ENCODE peak calls at places on chromosomes 12 and 14, in nine cellular contexts. E is lower leg skin, J is GM10248, A is choroid plexus epithelial cell, F is neural progenitor cell, Y is fibroblast of mammary gland, L is tibial artery, Z is AG09319, T is body of pancreas. C is an unnamed sample.

GRCh38 chr14:95666450-95666849 is 19.8 kb upstream of the TCL1B start:
- DNase-seq in F (no peak), J (no peak), L (no peak), Y (no peak), T (no peak), A (no peak), Z (no peak), E (no peak), C (no peak)

GRCh38 chr12:112937741-112938719 is at the start of gene OAS3:
- DNase-seq in Z (peak; percentile 66), L (peak; percentile 90), E (peak; percentile 85), A (peak; percentile 81), Y (peak; percentile 76), T (peak; percentile 92), J (peak; percentile 69), F (peak; percentile 49), C (peak; percentile 85)

GRCh38 chr12:123942277-123942653 is 30.4 kb downstream of the CCDC92 start:
- DNase-seq in J (no peak), E (no peak), Z (peak; percentile 46), A (peak; percentile 80), F (no peak), L (no peak), T (no peak), Y (peak; percentile 95), C (no peak)

GRCh38 chr12:122730215-122731014 is at the start of gene HCAR1:
- DNase-seq in J (no peak), L (peak; percentile 57), T (no peak), Z (no peak), Y (peak; percentile 40), E (no peak), A (peak; percentile 63), F (peak; percentile 10), C (peak; percentile 48)

GRCh38 chr12:45701296-45701695 is 28.2 kb upstream of the ARID2 start:
- DNase-seq in T (no peak), L (no peak), J (no peak), A (no peak), Y (no peak), F (no peak), Z (no peak), E (no peak), C (peak; percentile 17)

GRCh38 chr12:61676520-61676919 is 583.7 kb upstream of the USP15 start:
- DNase-seq in L (no peak), Y (no peak), A (no peak), J (no peak), T (no peak), Z (no peak), F (no peak), E (no peak), C (no peak)

GRCh38 chr14:56268653-56269052 is 150.4 kb downstream of the PELI2 start:
- DNase-seq in Z (no peak), F (no peak), E (no peak), A (peak; percentile 67), Y (no peak), T (no peak), L (no peak), J (no peak), C (no peak)

GRCh38 chr12:34625116-34625515 is 602.8 kb downstream of the ALG10 start:
- DNase-seq in A (peak; percentile 6), Y (peak; percentile 1), F (no peak), Z (no peak), E (no peak), J (no peak), L (no peak), T (no peak), C (peak; percentile 30)

GRCh38 chr12:94099191-94099983 is 49.0 kb upstream of the PLXNC1 start:
- DNase-seq in T (no peak), L (no peak), E (no peak), Z (no peak), J (no peak), F (no peak), A (no peak), Y (peak; percentile 20), C (no peak)

GRCh38 chr12:28313631-28314030 is 123.4 kb downstream of the CCDC91 start:
- DNase-seq in A (peak; percentile 44), Y (peak; percentile 39), J (no peak), Z (no peak), E (no peak), L (no peak), F (no peak), T (peak; percentile 31), C (peak; percentile 4)

GRCh38 chr12:47736877-47737676 is 11.8 kb upstream of the ENDOU start:
- DNase-seq in Y (peak; percentile 89), J (no peak), F (no peak), E (peak; percentile 66), Z (peak; percentile 75), A (peak; percentile 77), T (peak; percentile 93), L (peak; percentile 99), C (no peak)

GRCh38 chr12:13404631-13405473 is 208.3 kb downstream of the EMP1 start:
- DNase-seq in A (no peak), T (no peak), J (no peak), Y (no peak), F (no peak), L (no peak), E (no peak), Z (no peak), C (no peak)

GRCh38 chr12:62846506-62846905 is 88.4 kb downstream of the PPM1H start:
- DNase-seq in T (no peak), F (no peak), E (no peak), J (no peak), Y (no peak), A (peak; percentile 91), L (no peak), Z (no peak), C (no peak)

GRCh38 chr12:131917711-131918306 is 11.3 kb upstream of the PUS1 start:
- DNase-seq in Z (no peak), J (no peak), F (no peak), L (no peak), Y (no peak), T (no peak), A (no peak), E (no peak), C (no peak)

GRCh38 chr12:66107451-66107915 is 23.1 kb downstream of the LLPH start:
- DNase-seq in F (peak; percentile 91), J (peak; percentile 71), T (peak; percentile 82), A (peak; percentile 95), L (no peak), Z (peak; percentile 89), E (peak; percentile 78), Y (peak; percentile 97), C (peak; percentile 98)

GRCh38 chr12:120432772-120433525 is 5.0 kb upstream of the COX6A1 start:
- DNase-seq in Z (no peak), T (no peak), A (no peak), J (no peak), E (no peak), L (no peak), F (no peak), Y (no peak), C (no peak)

GRCh38 chr12:120438495-120439198 is 734 bp downstream of the COX6A1 start:
- DNase-seq in T (no peak), E (no peak), L (no peak), Z (no peak), A (no peak), Y (no peak), J (no peak), F (no peak), C (no peak)

GRCh38 chr12:120439646-120440247 is 1.8 kb downstream of the COX6A1 start:
- DNase-seq in L (no peak), F (peak; percentile 83), T (peak; percentile 74), E (no peak), A (peak; percentile 69), Z (no peak), J (peak; percentile 80), Y (peak; percentile 61), C (peak; percentile 83)

GRCh38 chr12:120437735-120438494 is at the start of gene COX6A1:
- DNase-seq in Y (peak; percentile 95), L (peak; percentile 94), J (peak; percentile 98), E (peak; percentile 94), Z (peak; percentile 91), F (peak; percentile 99), A (peak; percentile 98), T (peak; percentile 99), C (peak; percentile 99)
- TF ChIP-seq CTCF in Y (no peak), L (no peak), J (peak; percentile 2), E (no peak), Z (no peak), F (no peak), A (no peak), T (peak; percentile 22), C (no peak)

GRCh38 chr14:23286020-23286903 is at the start of gene HOMEZ:
- DNase-seq in L (peak; percentile 100), Y (peak; percentile 98), A (peak; percentile 99), E (peak; percentile 99), F (peak; percentile 98), Z (peak; percentile 97), J (peak; percentile 97), T (peak; percentile 99), C (peak; percentile 99)
- TF ChIP-seq CTCF in L (no peak), Y (no peak), A (no peak), E (no peak), F (peak; percentile 10), Z (peak; percentile 6), J (no peak), T (no peak), C (peak; percentile 13)

GRCh38 chr12:14514154-14514842 is 53.4 kb downstream of the PLBD1 start:
- DNase-seq in T (peak; percentile 89), J (peak; percentile 56), L (no peak), F (peak; percentile 21), Z (no peak), Y (peak; percentile 7), E (peak; percentile 49), A (peak; percentile 54), C (peak; percentile 89)
- TF ChIP-seq CTCF in T (peak; percentile 93), J (no peak), L (no peak), F (peak; percentile 42), Z (no peak), Y (peak; percentile 26), E (no peak), A (peak; percentile 48), C (peak; percentile 78)

DNA sequence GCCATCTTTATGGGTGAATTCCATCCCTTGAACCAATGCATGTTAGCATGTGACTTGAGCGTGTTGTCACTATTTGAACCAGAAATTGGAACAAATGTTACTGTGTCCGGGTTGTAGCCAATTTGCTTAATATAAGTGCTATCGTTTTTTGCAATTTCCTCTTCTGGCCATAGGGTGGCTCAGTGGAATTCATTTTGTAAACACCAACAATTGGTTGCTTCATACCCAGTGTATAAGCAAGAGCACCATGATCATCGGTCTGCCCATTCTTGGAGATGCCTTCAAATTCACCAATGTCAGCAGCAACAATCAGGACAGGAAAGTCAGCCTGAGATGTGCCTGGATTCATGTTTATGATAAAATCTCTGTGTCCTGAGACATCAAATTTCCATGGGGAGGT is 5.0 kb upstream of the NEDD1 start:
- DNase-seq in E (no peak), J (no peak), Z (no peak), T (no peak), Y (peak; percentile 16), F (no peak), L (no peak), A (peak; percentile 46), C (peak; percentile 48)
- TF ChIP-seq CTCF in E (no peak), J (peak; percentile 22), Z (no peak), T (no peak), Y (no peak), F (no peak), L (no peak), A (peak; percentile 26), C (peak; percentile 46)

GRCh38 chr12:53268009-53268636 is at the start of gene ESPL1:
- DNase-seq in T (peak; percentile 62), J (peak; percentile 92), L (peak; percentile 81), Y (peak; percentile 72), Z (no peak), E (peak; percentile 46), F (peak; percentile 96), A (peak; percentile 74), C (peak; percentile 89)
- TF ChIP-seq CTCF in T (peak; percentile 32), J (peak; percentile 39), L (peak; percentile 11), Y (no peak), Z (peak; percentile 37), E (no peak), F (peak; percentile 61), A (peak; percentile 39), C (peak; percentile 47)

C was measured in A673.